ENCODE peak calls at places on chromosomes 11 and 22, in six cellular contexts. K, R, H, M, I and G are unnamed samples.

GRCh38 chr11:83610996-83611395 is 324.8 kb upstream of the CCDC90B start:
- DNase-seq in H (no peak), R (no peak), K (no peak), I (no peak), M (no peak), G (no peak)

GRCh38 chr11:132472411-132473205 is 1059.7 kb downstream of the OPCML start:
- DNase-seq in H (no peak), M (no peak), R (no peak), I (no peak), K (no peak), G (no peak)

GRCh38 chr11:132024587-132025295 is 654.3 kb downstream of the NTM start:
- DNase-seq in M (no peak), R (no peak), I (no peak), H (no peak), K (no peak), G (no peak)

GRCh38 chr11:126114486-126115252 is 52.0 kb upstream of the CDON start:
- DNase-seq in H (no peak), K (no peak), M (no peak), R (no peak), I (no peak), G (no peak)

GRCh38 chr11:61717286-61718033 is 35.0 kb upstream of the MYRF start:
- DNase-seq in M (no peak), K (no peak), I (no peak), H (no peak), R (no peak), G (no peak)

GRCh38 chr11:81005595-81005994 is 1564.8 kb upstream of the TENM4 start:
- DNase-seq in R (no peak), I (no peak), K (no peak), M (no peak), H (no peak), G (no peak)

GRCh38 chr22:49756656-49757055 is 71.0 kb downstream of the BRD1 start:
- DNase-seq in H (no peak), R (no peak), M (peak; percentile 43), K (no peak), I (peak; percentile 40), G (no peak)

GRCh38 chr22:24976442-24977218 is 24.1 kb downstream of the KIAA1671 start:
- DNase-seq in K (no peak), H (no peak), M (no peak), I (no peak), R (no peak), G (no peak)

GRCh38 chr11:5992604-5993251 is 5.9 kb upstream of the OR52L1 start:
- DNase-seq in K (no peak), M (no peak), R (no peak), I (no peak), H (no peak), G (no peak)

GRCh38 chr11:62881579-62882427 is 1.1 kb downstream of the SLC3A2 start:
- DNase-seq in I (peak; percentile 98), M (peak; percentile 90), K (no peak), H (peak; percentile 96), R (peak; percentile 91), G (peak; percentile 97)

GRCh38 chr11:47177846-47178245 is 1.2 kb upstream of the ARFGAP2 start:
- DNase-seq in I (no peak), H (peak; percentile 70), K (no peak), M (no peak), R (no peak), G (peak; percentile 15)

DNA sequence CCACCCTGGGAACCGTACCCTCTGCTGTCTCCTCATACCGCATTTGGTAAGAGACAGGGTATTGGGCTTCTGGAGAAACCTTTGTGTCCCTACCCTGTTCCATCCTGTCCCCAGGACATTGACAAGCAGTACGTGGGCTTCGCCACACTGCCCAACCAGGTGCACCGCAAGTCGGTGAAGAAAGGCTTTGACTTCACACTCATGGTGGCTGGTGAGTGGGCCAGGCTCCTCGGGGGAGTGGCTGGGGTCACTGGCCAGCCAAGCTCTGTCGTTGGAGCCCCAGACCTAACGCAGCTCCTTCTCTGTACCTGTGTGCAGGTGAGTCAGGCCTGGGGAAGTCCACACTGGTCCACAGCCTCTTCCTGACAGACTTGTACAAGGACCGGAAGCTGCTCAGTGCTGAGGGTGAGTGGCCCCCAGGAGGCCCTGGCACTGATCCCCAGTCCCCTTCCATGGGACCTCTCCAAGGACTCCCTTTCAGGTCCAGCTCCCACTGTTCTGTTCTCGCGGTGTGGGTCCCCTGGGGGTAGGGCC is 3.8 kb upstream of the GP1BB start:
- DNase-seq in M (no peak), K (no peak), H (no peak), R (no peak), I (no peak), G (no peak)
- H3K27me3 ChIP-seq in M (no peaks in the 10 kb centered on the region), K (peaks cover 50% of the 10 kb centered on the region), H (no peaks in the 10 kb centered on the region), R (peaks cover 12% of the 10 kb centered on the region), I (no peaks in the 10 kb centered on the region), G (no peaks in the 10 kb centered on the region)

DNA sequence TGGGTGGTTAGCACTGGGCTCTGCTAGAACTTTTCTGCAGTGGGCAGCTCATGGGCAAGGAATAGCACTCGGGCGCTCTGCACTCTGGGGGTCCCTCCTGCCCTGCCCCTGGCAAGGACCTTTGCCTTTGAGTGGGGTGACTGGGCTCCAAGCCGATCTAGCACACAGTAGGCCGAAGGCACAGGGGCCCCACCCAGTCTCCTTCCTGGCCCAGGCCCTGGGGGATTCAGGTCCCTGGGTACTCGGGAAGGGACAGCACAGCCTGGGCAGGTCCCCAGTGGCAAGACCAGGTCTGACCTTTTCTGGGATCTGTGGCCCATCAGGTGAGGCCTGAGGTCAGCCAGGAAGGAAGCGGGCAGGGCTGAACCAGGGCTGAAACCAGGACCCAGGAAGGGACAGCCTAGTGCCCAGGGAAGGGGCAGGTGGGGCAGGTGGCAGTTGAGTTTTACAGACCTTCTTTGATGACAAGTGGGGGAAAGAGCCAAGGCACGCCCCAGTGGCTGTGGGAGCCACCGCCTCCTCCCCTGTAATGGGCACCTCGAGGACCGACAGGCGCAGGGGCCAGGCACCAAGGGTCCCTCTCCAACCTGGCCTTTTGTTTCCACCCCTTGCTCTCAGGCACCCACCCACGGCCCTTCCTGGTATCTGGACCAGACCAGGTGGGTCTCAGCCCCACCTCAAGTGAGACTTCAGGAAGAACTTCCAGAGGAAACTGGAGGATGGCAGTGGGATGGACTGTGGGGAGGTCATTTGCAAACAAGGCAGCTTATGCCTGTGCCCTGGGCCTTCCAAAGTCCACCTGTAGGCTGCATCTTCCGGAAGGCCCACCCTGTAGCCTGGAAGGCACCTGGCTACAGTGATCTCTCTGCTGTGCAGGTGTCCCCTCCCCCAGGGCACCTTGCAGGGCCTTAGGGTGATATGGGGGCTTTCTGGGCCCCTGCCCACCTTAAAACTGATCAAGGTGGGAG is 883 bp upstream of the AIFM3 start:
- DNase-seq in H (no peak), M (no peak), R (no peak), I (no peak), K (no peak), G (no peak)
- H3K27me3 ChIP-seq in H (no peaks in the 10 kb centered on the region), M (no peaks in the 10 kb centered on the region), R (no peaks in the 10 kb centered on the region), I (no peaks in the 10 kb centered on the region), K (peaks cover 31% of the 10 kb centered on the region), G (no peaks in the 10 kb centered on the region)

GRCh38 chr22:46004105-46004866 is 27.3 kb upstream of the WNT7B start:
- DNase-seq in H (no peak), K (no peak), R (no peak), M (peak; percentile 54), I (no peak), G (no peak)
- H3K27me3 ChIP-seq in H (no peaks in the 10 kb centered on the region), K (no peaks in the 10 kb centered on the region), R (no peaks in the 10 kb centered on the region), M (no peaks in the 10 kb centered on the region), I (no peaks in the 10 kb centered on the region), G (no peaks in the 10 kb centered on the region)

GRCh38 chr22:20436309-20437252 is 1.0 kb downstream of the SCARF2 start:
- DNase-seq in I (no peak), R (no peak), M (peak; percentile 64), K (peak; percentile 45), H (no peak), G (peak; percentile 54)
- H3K27me3 ChIP-seq in I (no peaks in the 10 kb centered on the region), R (peaks cover 67% of the 10 kb centered on the region), M (no peaks in the 10 kb centered on the region), K (peaks cover 10% of the 10 kb centered on the region), H (no peaks in the 10 kb centered on the region), G (no peaks in the 10 kb centered on the region)

DNA sequence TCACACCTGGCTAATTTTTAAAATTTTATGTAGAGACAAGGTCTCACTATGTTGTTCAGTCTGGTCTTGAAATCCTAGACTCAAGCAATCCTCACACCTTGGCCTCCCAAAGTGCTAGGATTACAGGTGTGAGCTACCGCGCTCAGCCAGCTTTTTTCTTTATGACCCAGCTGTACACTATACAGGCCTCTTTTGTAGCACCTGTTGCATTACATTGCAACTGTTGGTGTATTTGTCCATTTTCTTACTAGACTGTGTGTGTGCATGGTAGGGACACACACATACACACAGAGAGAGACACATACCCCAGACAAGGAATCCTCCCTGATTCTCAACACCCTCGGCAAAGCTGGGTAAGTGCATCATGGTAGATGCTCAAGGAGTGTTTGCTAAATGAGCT is 61.7 kb downstream of the NAV2 start:
- DNase-seq in M (no peak), H (no peak), R (no peak), K (no peak), I (no peak), G (no peak)
- H3K27me3 ChIP-seq in M (no peaks in the 10 kb centered on the region), H (no peaks in the 10 kb centered on the region), R (peaks cover 8% of the 10 kb centered on the region), K (no peaks in the 10 kb centered on the region), I (no peaks in the 10 kb centered on the region), G (no peaks in the 10 kb centered on the region)